ENCODE peak calls at places on chromosomes 5 and 9, in six cellular contexts. F, T, D, A, P and Q are unnamed samples.

GRCh38 chr9:135980926-135981630 is 19.9 kb upstream of the UBAC1 start:
- DNase-seq in F (no peak), T (peak; percentile 57), D (no peak), A (no peak), P (peak; percentile 91), Q (no peak)

GRCh38 chr5:95620870-95621838 is 1.3 kb downstream of the GPR150 start:
- DNase-seq in F (no peak), T (peak; percentile 83), D (peak; percentile 55), A (peak; percentile 46), P (peak; percentile 64), Q (no peak)

GRCh38 chr5:109689740-109690455 is at the start of gene MAN2A1:
- DNase-seq in F (no peak), T (peak; percentile 89), D (peak; percentile 90), A (peak; percentile 76), P (peak; percentile 86), Q (peak; percentile 87)

GRCh38 chr9:68704804-68705635 is at the start of gene PIP5K1B:
- DNase-seq in F (peak; percentile 52), T (peak; percentile 94), D (peak; percentile 89), A (peak; percentile 58), P (peak; percentile 84), Q (peak; percentile 28)

GRCh38 chr5:6365977-6366590 is 12.3 kb downstream of the MED10 start:
- DNase-seq in F (no peak), T (no peak), D (no peak), A (no peak), P (peak; percentile 67), Q (no peak)

GRCh38 chr5:10611290-10611689 is 47.4 kb downstream of the ANKRD33B start:
- DNase-seq in F (no peak), T (no peak), D (no peak), A (peak; percentile 17), P (no peak), Q (no peak)

GRCh38 chr5:31455172-31455571 is 76.7 kb downstream of the DROSHA start:
- DNase-seq in F (no peak), T (no peak), D (no peak), A (no peak), P (no peak), Q (no peak)

GRCh38 chr9:93132287-93132927 is 1.6 kb downstream of the NINJ1 start:
- DNase-seq in F (no peak), T (peak; percentile 83), D (no peak), A (peak; percentile 73), P (no peak), Q (no peak)

GRCh38 chr9:36987891-36988290 is 46.2 kb downstream of the PAX5 start:
- DNase-seq in F (no peak), T (no peak), D (no peak), A (no peak), P (no peak), Q (no peak)

GRCh38 chr9:20683351-20684034 is 566 bp upstream of the FOCAD start:
- DNase-seq in F (no peak), T (no peak), D (peak; percentile 81), A (peak; percentile 88), P (peak; percentile 77), Q (no peak)

GRCh38 chr5:127666043-127666716 is 17.3 kb downstream of the CTXN3 start:
- DNase-seq in F (no peak), T (no peak), D (no peak), A (no peak), P (no peak), Q (no peak)

GRCh38 chr5:125149503-125149902 is 403.1 kb upstream of the ZNF608 start:
- DNase-seq in F (no peak), T (no peak), D (no peak), A (no peak), P (no peak), Q (no peak)

GRCh38 chr5:200985-201384 is 9.7 kb downstream of the LRRC14B start:
- DNase-seq in F (no peak), T (no peak), D (no peak), A (no peak), P (no peak), Q (no peak)

GRCh38 chr5:77087484-77088291 is 603 bp upstream of the ZBED3 start:
- DNase-seq in F (no peak), T (peak; percentile 51), D (peak; percentile 32), A (peak; percentile 81), P (no peak), Q (no peak)

GRCh38 chr5:122880170-122880689 is 34.8 kb downstream of the SNX24 start:
- DNase-seq in F (no peak), T (no peak), D (no peak), A (no peak), P (no peak), Q (no peak)

GRCh38 chr5:122880749-122881148 is 35.3 kb downstream of the SNX24 start:
- DNase-seq in F (no peak), T (no peak), D (no peak), A (peak; percentile 29), P (no peak), Q (no peak)

GRCh38 chr5:122874179-122874875 is 28.9 kb downstream of the SNX24 start:
- DNase-seq in F (no peak), T (no peak), D (no peak), A (peak; percentile 4), P (no peak), Q (no peak)

GRCh38 chr5:122882836-122883235 is 37.4 kb downstream of the SNX24 start:
- DNase-seq in F (no peak), T (no peak), D (no peak), A (peak; percentile 47), P (no peak), Q (no peak)

DNA sequence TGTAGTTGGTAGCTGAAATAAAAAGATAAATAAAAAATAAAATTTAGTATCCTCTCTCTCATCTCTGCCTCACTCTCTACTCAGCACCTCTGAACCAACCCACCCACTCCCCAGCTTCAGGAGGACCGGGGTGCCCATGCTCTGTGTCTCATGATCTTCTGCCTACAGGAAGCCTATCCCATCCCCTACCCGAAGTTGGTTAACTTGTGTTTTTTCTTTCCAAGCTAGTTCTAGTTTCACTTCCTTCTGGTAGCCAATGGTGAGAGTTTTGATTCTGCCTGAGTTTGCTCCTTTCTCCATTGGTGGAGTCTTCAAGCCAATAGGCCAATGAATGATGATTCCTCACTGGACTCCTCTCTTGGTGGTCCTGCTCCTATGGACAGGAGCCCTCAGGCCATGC is 32.1 kb downstream of the SNX24 start:
- DNase-seq in F (no peak), T (no peak), D (no peak), A (no peak), P (no peak), Q (no peak)
- H3K4me1 ChIP-seq in F (no peaks in the 10 kb centered on the region), T (peaks cover 2% of the 10 kb centered on the region), D (peaks cover 9% of the 10 kb centered on the region), A (no peaks in the 10 kb centered on the region), P (peaks cover 3% of the 10 kb centered on the region), Q (peaks cover 8% of the 10 kb centered on the region)

DNA sequence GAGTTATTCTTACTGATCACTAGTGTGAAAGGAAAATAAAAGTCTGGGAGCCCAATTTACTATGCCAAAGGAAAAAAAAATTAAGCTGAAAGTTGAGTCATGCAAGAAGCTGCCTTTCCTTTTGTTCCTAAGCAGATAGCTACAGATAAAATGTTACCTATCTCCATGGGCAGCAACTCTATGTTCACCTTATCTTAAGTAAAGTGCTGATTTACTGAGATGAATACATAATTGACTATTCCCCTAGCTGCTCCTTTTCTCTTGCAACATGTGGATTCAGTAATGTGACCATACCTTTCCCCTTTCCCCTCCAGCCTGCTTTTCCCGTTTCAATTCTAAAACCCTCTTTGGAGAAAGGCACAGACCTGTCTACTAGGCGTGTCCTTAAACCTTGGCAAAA is 62.7 kb upstream of the NR5A1 start:
- DNase-seq in F (no peak), T (no peak), D (no peak), A (no peak), P (no peak), Q (no peak)
- H3K27ac ChIP-seq in F (no peak overlapping the region), T (no peak overlapping the region), D (no peak overlapping the region), A (peak overlapping the region; percentile 65), P (no peak overlapping the region), Q (no peak overlapping the region)

GRCh38 chr9:122457787-122458186 is 19.9 kb downstream of the OR1J1 start:
- DNase-seq in F (no peak), T (no peak), D (no peak), A (no peak), P (no peak), Q (no peak)

GRCh38 chr9:122453677-122454135 is 24.0 kb downstream of the OR1J1 start:
- DNase-seq in F (no peak), T (no peak), D (no peak), A (no peak), P (no peak), Q (no peak)

GRCh38 chr9:122456123-122456522 is 21.6 kb downstream of the OR1J1 start:
- DNase-seq in F (no peak), T (no peak), D (no peak), A (no peak), P (no peak), Q (no peak)
- H3K4me1 ChIP-seq in F (no peaks in the 10 kb centered on the region), T (no peaks in the 10 kb centered on the region), D (no peaks in the 10 kb centered on the region), A (no peaks in the 10 kb centered on the region), P (no peaks in the 10 kb centered on the region), Q (no peaks in the 10 kb centered on the region)

DNA sequence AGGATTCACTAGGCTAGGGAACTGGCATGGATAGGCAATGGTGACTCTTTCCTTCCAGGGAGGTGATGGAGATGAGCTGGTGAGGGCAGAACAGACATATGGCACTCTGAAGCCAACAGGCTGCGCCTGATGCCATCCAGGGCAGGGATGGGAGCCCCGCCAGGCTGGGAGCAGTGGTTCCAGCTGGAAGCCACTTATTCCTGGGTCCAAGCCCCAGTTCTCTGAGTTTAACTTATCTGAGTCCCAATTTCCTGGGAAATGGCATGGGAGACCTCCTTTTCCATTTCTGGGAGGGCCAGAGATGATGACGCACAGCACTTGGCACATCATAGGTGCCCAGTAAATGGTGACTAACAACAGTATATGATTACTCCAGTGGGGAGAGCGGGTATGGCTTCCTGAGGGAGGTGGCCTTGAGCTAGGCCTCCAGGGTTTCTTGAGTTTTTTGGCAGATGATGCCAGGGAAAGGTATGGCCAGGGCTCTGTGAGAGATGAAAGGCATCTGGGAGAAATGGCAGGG is 7.2 kb downstream of the PDGFRB start:
- DNase-seq in F (no peak), T (no peak), D (no peak), A (peak; percentile 59), P (no peak), Q (no peak)
- H3K27ac ChIP-seq in F (no peak overlapping the region), T (no peak overlapping the region), D (no peak overlapping the region), A (no peak overlapping the region), P (peak overlapping the region; percentile 42), Q (no peak overlapping the region)

GRCh38 chr5:14164164-14164720 is 21.1 kb downstream of the TRIO start:
- DNase-seq in F (no peak), T (no peak), D (no peak), A (no peak), P (no peak), Q (no peak)
- H3K4me1 ChIP-seq in F (no peaks in the 10 kb centered on the region), T (peaks cover 30% of the 10 kb centered on the region), D (no peaks in the 10 kb centered on the region), A (peaks cover 9% of the 10 kb centered on the region), P (peaks cover 73% of the 10 kb centered on the region), Q (peaks cover 56% of the 10 kb centered on the region)

DNA sequence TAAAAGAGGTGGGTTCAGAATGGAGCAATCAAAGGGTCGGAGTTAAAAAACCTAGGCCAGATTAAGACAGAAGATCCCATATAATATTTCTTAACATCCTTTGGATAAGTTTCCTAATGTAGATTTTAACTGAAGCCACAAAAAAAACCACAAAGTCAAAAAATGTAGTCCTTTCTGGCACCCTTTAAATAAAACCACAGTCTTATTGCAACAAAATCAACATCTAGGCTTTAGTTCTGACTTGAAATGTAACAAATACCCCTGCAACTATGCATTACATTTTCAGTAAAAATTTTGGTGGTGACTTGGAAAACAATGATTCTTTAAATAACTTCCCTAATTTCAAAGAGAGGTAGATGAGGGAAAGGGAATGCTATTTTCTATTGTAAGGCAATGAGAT is 109.2 kb downstream of the PSAT1 start:
- DNase-seq in F (no peak), T (no peak), D (no peak), A (peak; percentile 7), P (no peak), Q (no peak)
- H3K27ac ChIP-seq in F (no peak overlapping the region), T (no peak overlapping the region), D (no peak overlapping the region), A (no peak overlapping the region), P (no peak overlapping the region), Q (peak overlapping the region; percentile 46)